ENCODE peak calls at places on chromosome 11, in four cellular contexts. One of them, this sample, is unnamed.

GRCh38 chr11:119700536-119701346 is 28.3 kb downstream of the NECTIN1 start:
- DNase-seq in kidney epithelial cell: no peak
- DNase-seq in right atrium auricular region: no peak
- DNase-seq in stimulated activated CD4-positive, alpha-beta T cell treated with anti-CD3 and anti-CD28 coated beads, Interleukin-15, amount 100 ng/mL, for 24 hours: peak
- DNase-seq in this sample: no peak

GRCh38 chr11:27041141-27041869 is 690 bp downstream of the BBOX1 start:
- DNase-seq in kidney epithelial cell: no peak
- DNase-seq in right atrium auricular region: no peak
- DNase-seq in stimulated activated CD4-positive, alpha-beta T cell treated with anti-CD3 and anti-CD28 coated beads, Interleukin-15, amount 100 ng/mL, for 24 hours: no peak
- DNase-seq in this sample: no peak

GRCh38 chr11:112588252-112588668 is 327.6 kb upstream of the PLET1 start:
- DNase-seq in kidney epithelial cell: peak
- DNase-seq in right atrium auricular region: peak
- DNase-seq in stimulated activated CD4-positive, alpha-beta T cell treated with anti-CD3 and anti-CD28 coated beads, Interleukin-15, amount 100 ng/mL, for 24 hours: peak
- DNase-seq in this sample: no peak

GRCh38 chr11:13876423-13876822 is 86.1 kb upstream of the SPON1 start:
- DNase-seq in kidney epithelial cell: no peak
- DNase-seq in right atrium auricular region: no peak
- DNase-seq in stimulated activated CD4-positive, alpha-beta T cell treated with anti-CD3 and anti-CD28 coated beads, Interleukin-15, amount 100 ng/mL, for 24 hours: no peak
- DNase-seq in this sample: no peak

GRCh38 chr11:100778386-100778785 is 91.3 kb downstream of the ARHGAP42 start:
- DNase-seq in kidney epithelial cell: no peak
- DNase-seq in right atrium auricular region: no peak
- DNase-seq in stimulated activated CD4-positive, alpha-beta T cell treated with anti-CD3 and anti-CD28 coated beads, Interleukin-15, amount 100 ng/mL, for 24 hours: no peak
- DNase-seq in this sample: no peak

GRCh38 chr11:86067230-86068137 is 1.4 kb downstream of the PICALM start:
- DNase-seq in kidney epithelial cell: no peak
- DNase-seq in right atrium auricular region: no peak
- DNase-seq in stimulated activated CD4-positive, alpha-beta T cell treated with anti-CD3 and anti-CD28 coated beads, Interleukin-15, amount 100 ng/mL, for 24 hours: no peak
- DNase-seq in this sample: no peak

GRCh38 chr11:68750197-68750987 is 928 bp downstream of the TESMIN start:
- DNase-seq in kidney epithelial cell: no peak
- DNase-seq in right atrium auricular region: no peak
- DNase-seq in stimulated activated CD4-positive, alpha-beta T cell treated with anti-CD3 and anti-CD28 coated beads, Interleukin-15, amount 100 ng/mL, for 24 hours: no peak
- DNase-seq in this sample: no peak

GRCh38 chr11:10701982-10702381 is 8.4 kb upstream of the IRAG1 start:
- DNase-seq in kidney epithelial cell: no peak
- DNase-seq in right atrium auricular region: no peak
- DNase-seq in stimulated activated CD4-positive, alpha-beta T cell treated with anti-CD3 and anti-CD28 coated beads, Interleukin-15, amount 100 ng/mL, for 24 hours: no peak
- DNase-seq in this sample: no peak

GRCh38 chr11:859394-860131 is 16.9 kb downstream of the TSPAN4 start:
- DNase-seq in kidney epithelial cell: no peak
- DNase-seq in right atrium auricular region: peak
- DNase-seq in stimulated activated CD4-positive, alpha-beta T cell treated with anti-CD3 and anti-CD28 coated beads, Interleukin-15, amount 100 ng/mL, for 24 hours: no peak
- DNase-seq in this sample: no peak

GRCh38 chr11:65362966-65363365 is 8.4 kb downstream of the TIGD3 start:
- DNase-seq in kidney epithelial cell: no peak
- DNase-seq in right atrium auricular region: no peak
- DNase-seq in stimulated activated CD4-positive, alpha-beta T cell treated with anti-CD3 and anti-CD28 coated beads, Interleukin-15, amount 100 ng/mL, for 24 hours: no peak
- DNase-seq in this sample: no peak

GRCh38 chr11:18171377-18172000 is 1.1 kb upstream of the MRGPRX4 start:
- DNase-seq in kidney epithelial cell: no peak
- DNase-seq in right atrium auricular region: no peak
- DNase-seq in stimulated activated CD4-positive, alpha-beta T cell treated with anti-CD3 and anti-CD28 coated beads, Interleukin-15, amount 100 ng/mL, for 24 hours: peak
- DNase-seq in this sample: no peak

GRCh38 chr11:37978647-37979046 is 1380.6 kb upstream of the RAG2 start:
- DNase-seq in kidney epithelial cell: no peak
- DNase-seq in right atrium auricular region: no peak
- DNase-seq in stimulated activated CD4-positive, alpha-beta T cell treated with anti-CD3 and anti-CD28 coated beads, Interleukin-15, amount 100 ng/mL, for 24 hours: no peak
- DNase-seq in this sample: no peak

GRCh38 chr11:124207102-124207792 is 24.1 kb downstream of the OR10D3 start:
- DNase-seq in kidney epithelial cell: no peak
- DNase-seq in right atrium auricular region: no peak
- DNase-seq in stimulated activated CD4-positive, alpha-beta T cell treated with anti-CD3 and anti-CD28 coated beads, Interleukin-15, amount 100 ng/mL, for 24 hours: no peak
- DNase-seq in this sample: no peak

GRCh38 chr11:691710-692590 is 3.1 kb downstream of the DEAF1 start:
- DNase-seq in kidney epithelial cell: no peak
- DNase-seq in right atrium auricular region: no peak
- DNase-seq in stimulated activated CD4-positive, alpha-beta T cell treated with anti-CD3 and anti-CD28 coated beads, Interleukin-15, amount 100 ng/mL, for 24 hours: no peak
- DNase-seq in this sample: no peak

GRCh38 chr11:79081441-79082124 is 359.2 kb downstream of the TENM4 start:
- DNase-seq in kidney epithelial cell: peak
- DNase-seq in right atrium auricular region: no peak
- DNase-seq in stimulated activated CD4-positive, alpha-beta T cell treated with anti-CD3 and anti-CD28 coated beads, Interleukin-15, amount 100 ng/mL, for 24 hours: no peak
- DNase-seq in this sample: no peak

GRCh38 chr11:113261709-113262475 is 52.5 kb upstream of the TTC12 start:
- DNase-seq in kidney epithelial cell: no peak
- DNase-seq in right atrium auricular region: no peak
- DNase-seq in stimulated activated CD4-positive, alpha-beta T cell treated with anti-CD3 and anti-CD28 coated beads, Interleukin-15, amount 100 ng/mL, for 24 hours: no peak
- DNase-seq in this sample: no peak

This sample was measured in osteocyte.